ENCODE peak calls at places on chromosome 17, in six cellular contexts. B, T, Q, S, Z and F are unnamed samples.

GRCh38 chr17:72183194-72183685 is 62.4 kb downstream of the SOX9 start:
- ATAC-seq in B (no peak), Z (no peak), Q (no peak), S (no peak), T (no peak), F (no peak)

GRCh38 chr17:921161-921560 is 58.4 kb downstream of the NXN start:
- ATAC-seq in Q (no peak), S (no peak), T (no peak), B (no peak), Z (no peak), F (no peak)

GRCh38 chr17:8791910-8792270 is 7.3 kb downstream of the MFSD6L start:
- ATAC-seq in Z (no peak), B (no peak), T (peak; percentile 78), Q (no peak), S (peak; percentile 84), F (peak; percentile 88)

GRCh38 chr17:20948984-20949777 is 93.6 kb downstream of the USP22 start:
- ATAC-seq in T (peak; percentile 87), Z (no peak), Q (no peak), B (no peak), S (peak; percentile 82), F (peak; percentile 93)

GRCh38 chr17:76701471-76701967 is 9.2 kb downstream of the MXRA7 start:
- ATAC-seq in S (no peak), B (no peak), Z (no peak), T (no peak), Q (no peak), F (no peak)

GRCh38 chr17:45120558-45120957 is 11.8 kb downstream of the PLCD3 start:
- ATAC-seq in B (no peak), Q (no peak), T (no peak), S (no peak), Z (no peak), F (no peak)

GRCh38 chr17:67569873-67570272 is 147.9 kb upstream of the NOL11 start:
- ATAC-seq in S (no peak), Q (no peak), T (no peak), B (no peak), Z (no peak), F (no peak)

GRCh38 chr17:81333626-81334368 is 38.7 kb upstream of the SLC38A10 start:
- ATAC-seq in B (no peak), Z (no peak), Q (no peak), S (no peak), T (no peak), F (no peak)

GRCh38 chr17:80220709-80221215 is 535 bp downstream of the SLC26A11 start:
- ATAC-seq in T (no peak), Q (peak; percentile 26), S (no peak), Z (peak; percentile 6), B (no peak), F (no peak)

GRCh38 chr17:80773243-80773991 is 218.2 kb upstream of the CHMP6 start:
- ATAC-seq in Z (no peak), Q (peak; percentile 98), T (peak; percentile 13), S (no peak), B (no peak), F (no peak)

GRCh38 chr17:78727476-78728229 is 54.4 kb downstream of the CYTH1 start:
- ATAC-seq in Z (no peak), S (no peak), T (no peak), Q (no peak), B (no peak), F (no peak)

GRCh38 chr17:74840989-74841666 is 18.6 kb downstream of the GRIN2C start:
- ATAC-seq in Z (no peak), S (no peak), T (no peak), B (no peak), Q (peak; percentile 71), F (no peak)

GRCh38 chr17:35534694-35535093 is 2.8 kb downstream of the SLFN12L start:
- ATAC-seq in Z (no peak), S (no peak), T (no peak), B (no peak), Q (no peak), F (no peak)

GRCh38 chr17:3667366-3668278 is 756 bp downstream of the TAX1BP3 start:
- ATAC-seq in T (no peak), Q (peak; percentile 83), Z (peak; percentile 83), B (no peak), S (peak; percentile 1), F (peak; percentile 18)

GRCh38 chr17:43877031-43877430 is 30.1 kb downstream of the CD300LG start:
- ATAC-seq in Z (no peak), T (no peak), B (no peak), S (no peak), Q (no peak), F (no peak)

GRCh38 chr17:7858487-7858832 is 657 bp downstream of the CYB5D1 start:
- ATAC-seq in Q (peak; percentile 9), Z (no peak), T (no peak), B (no peak), S (no peak), F (no peak)

GRCh38 chr17:40284085-40284713 is 3.5 kb upstream of the CDC6 start:
- ATAC-seq in T (no peak), S (no peak), B (no peak), Z (peak; percentile 17), Q (peak; percentile 37), F (no peak)

GRCh38 chr17:13266596-13266995 is 248.8 kb upstream of the ELAC2 start:
- ATAC-seq in T (no peak), S (no peak), B (no peak), Q (no peak), Z (no peak), F (no peak)

GRCh38 chr17:6752068-6752909 is 3.6 kb upstream of the XAF1 start:
- ATAC-seq in Q (peak; percentile 79), T (no peak), S (no peak), B (no peak), Z (peak; percentile 70), F (no peak)

GRCh38 chr17:58506354-58507080 is 7.9 kb downstream of the MTMR4 start:
- ATAC-seq in T (no peak), Z (no peak), B (no peak), S (no peak), Q (no peak), F (no peak)

GRCh38 chr17:47225436-47225858 is 16.3 kb downstream of the MYL4 start:
- ATAC-seq in B (no peak), Q (peak; percentile 83), Z (peak; percentile 56), T (no peak), S (no peak), F (no peak)

GRCh38 chr17:50466371-50467113 is 2.1 kb downstream of the CHAD start:
- ATAC-seq in Q (no peak), T (no peak), Z (no peak), S (no peak), B (no peak), F (no peak)

GRCh38 chr17:40179923-40180659 is 2.8 kb downstream of the RAPGEFL1 start:
- ATAC-seq in S (no peak), Z (no peak), T (no peak), B (no peak), Q (no peak), F (no peak)

GRCh38 chr17:12316021-12316420 is 295.3 kb downstream of the MAP2K4 start:
- ATAC-seq in T (no peak), S (no peak), Q (no peak), B (no peak), Z (no peak), F (no peak)

GRCh38 chr17:77528516-77529327 is 388.0 kb downstream of the SEC14L1 start:
- ATAC-seq in B (no peak), S (peak; percentile 43), T (peak; percentile 80), Q (peak; percentile 38), Z (no peak), F (peak; percentile 48)

GRCh38 chr17:39935896-39936295 is 8.4 kb downstream of the LRRC3C start:
- ATAC-seq in B (no peak), Z (no peak), Q (no peak), T (no peak), S (no peak), F (no peak)

GRCh38 chr17:73214008-73214407 is 21.2 kb downstream of the COG1 start:
- ATAC-seq in B (no peak), Q (no peak), T (no peak), Z (no peak), S (peak; percentile 51), F (peak; percentile 43)

GRCh38 chr17:68048996-68049395 is 13.5 kb downstream of the KPNA2 start:
- ATAC-seq in B (no peak), Z (no peak), T (no peak), Q (no peak), S (no peak), F (no peak)

GRCh38 chr17:71409712-71410111 is 711.1 kb upstream of the SOX9 start:
- ATAC-seq in T (no peak), Q (no peak), S (no peak), B (no peak), Z (no peak), F (no peak)

GRCh38 chr17:43151880-43152456 is 19.0 kb upstream of the NBR1 start:
- ATAC-seq in B (no peak), S (no peak), T (no peak), Q (no peak), Z (no peak), F (no peak)